ENCODE peak calls at places on chromosomes 2 and 18, in nine cellular contexts. Y is adrenal gland, N is uterus, Q is heart left ventricle, U is body of pancreas, I is tibial nerve, G is ovary, H is suprapubic skin, A is right lobe of liver. F is an unnamed sample. For H3K4me1, the result is how much of the 10 kb centered on the place peaks cover.

GRCh38 chr2:149953627-149954026 is 366.1 kb upstream of the MMADHC start:
- DNase-seq in A (no peak), U (no peak), H (no peak), G (no peak), I (no peak), N (no peak), Y (no peak), Q (no peak), F (no peak)

GRCh38 chr2:79887747-79888374 is 375.0 kb downstream of the CTNNA2 start:
- DNase-seq in G (no peak), U (peak), Q (no peak), Y (peak), I (no peak), H (no peak), A (no peak), N (no peak), F (no peak)

GRCh38 chr2:231397011-231397927 is 1.8 kb downstream of the B3GNT7 start:
- DNase-seq in U (no peak), N (no peak), G (no peak), I (no peak), Q (no peak), H (no peak), Y (no peak), A (no peak), F (no peak)

GRCh38 chr2:177771191-177771590 is 301.4 kb downstream of the PDE11A start:
- DNase-seq in Y (no peak), G (no peak), Q (no peak), N (no peak), A (no peak), I (no peak), H (no peak), U (no peak), F (no peak)

GRCh38 chr2:47033102-47033880 is 117.7 kb upstream of the MCFD2 start:
- DNase-seq in Q (no peak), G (no peak), Y (no peak), N (no peak), U (no peak), I (no peak), H (no peak), A (no peak), F (no peak)

GRCh38 chr2:64644240-64645013 is 9.3 kb downstream of the SERTAD2 start:
- DNase-seq in A (peak), Q (peak), Y (peak), G (peak), N (peak), U (peak), H (peak), I (peak), F (no peak)

GRCh38 chr2:8086796-8087479 is 594.9 kb upstream of the ID2 start:
- DNase-seq in H (no peak), Q (no peak), U (no peak), A (no peak), N (no peak), G (no peak), Y (no peak), I (no peak), F (peak)

GRCh38 chr2:183060500-183061231 is 17.9 kb upstream of the DUSP19 start:
- DNase-seq in Y (no peak), N (no peak), H (no peak), G (no peak), I (no peak), Q (no peak), U (no peak), A (no peak), F (no peak)

GRCh38 chr2:241689306-241689705 is 2.7 kb upstream of the DTYMK start:
- DNase-seq in G (no peak), U (no peak), Y (no peak), A (no peak), Q (no peak), N (no peak), I (no peak), H (no peak), F (no peak)

GRCh38 chr2:216299588-216299987 is 72.7 kb downstream of the MARCHF4 start:
- DNase-seq in Q (no peak), N (no peak), U (no peak), Y (no peak), A (no peak), I (no peak), H (no peak), G (no peak), F (no peak)

GRCh38 chr2:124018894-124019293 is 6.2 kb upstream of the CNTNAP5 start:
- DNase-seq in A (no peak), I (no peak), U (no peak), H (no peak), Q (no peak), Y (no peak), G (no peak), N (no peak), F (no peak)

GRCh38 chr18:23662309-23663263 is at the start of gene ANKRD29:
- DNase-seq in Y (peak), N (peak), I (no peak), U (peak), A (no peak), Q (peak), H (no peak), G (peak), F (no peak)

GRCh38 chr2:206240335-206240734 is 34.1 kb upstream of the ZDBF2 start:
- DNase-seq in A (no peak), U (no peak), H (no peak), I (no peak), Y (no peak), Q (no peak), N (no peak), G (no peak), F (no peak)

GRCh38 chr18:79518683-79519128 is 123.0 kb downstream of the NFATC1 start:
- DNase-seq in N (no peak), H (peak), Q (no peak), U (no peak), G (peak), Y (peak), A (peak), I (no peak), F (no peak)
- H3K4me1 ChIP-seq in N (under half), H (under half), Q (under half), U (under half), G (under half), Y (under half), A (under half), I (under half), F (under half)

GRCh38 chr2:28926837-28927236 is 32.4 kb downstream of the WDR43 start:
- DNase-seq in G (no peak), U (no peak), A (no peak), Y (no peak), N (no peak), I (no peak), H (no peak), Q (no peak), F (no peak)
- TF ChIP-seq POLR2A in G (no peak), U (no peak), A (no peak), Y (no peak), N (no peak), I (no peak), H (no peak), Q (no peak), F (no peak)

DNA sequence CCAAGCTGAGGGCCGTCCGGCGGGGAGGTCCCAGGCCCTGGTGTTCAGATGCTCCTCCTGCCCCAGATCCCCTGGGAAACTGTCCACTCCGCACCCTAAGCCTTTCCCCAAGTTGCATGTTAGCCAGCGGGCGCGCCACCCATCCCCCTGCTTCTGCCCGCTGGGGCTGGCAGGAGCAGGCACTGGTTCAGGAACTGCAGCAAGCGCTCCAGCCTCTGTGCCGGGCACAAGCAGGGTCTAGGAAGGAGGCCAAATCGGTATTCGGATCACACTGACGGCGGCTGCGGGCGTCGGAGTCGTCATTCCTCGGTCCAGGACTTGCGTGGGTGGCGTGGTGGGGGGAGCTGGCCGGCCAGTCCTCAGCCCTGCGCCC is 53.7 kb downstream of the FAM168B start:
- DNase-seq in G (no peak), A (no peak), H (peak), Q (no peak), N (no peak), I (no peak), Y (no peak), U (no peak), F (no peak)
- H3K4me3 ChIP-seq in G (no peak), A (no peak), H (peak), Q (peak), N (no peak), I (no peak), Y (no peak), U (no peak), F (no peak)

DNA sequence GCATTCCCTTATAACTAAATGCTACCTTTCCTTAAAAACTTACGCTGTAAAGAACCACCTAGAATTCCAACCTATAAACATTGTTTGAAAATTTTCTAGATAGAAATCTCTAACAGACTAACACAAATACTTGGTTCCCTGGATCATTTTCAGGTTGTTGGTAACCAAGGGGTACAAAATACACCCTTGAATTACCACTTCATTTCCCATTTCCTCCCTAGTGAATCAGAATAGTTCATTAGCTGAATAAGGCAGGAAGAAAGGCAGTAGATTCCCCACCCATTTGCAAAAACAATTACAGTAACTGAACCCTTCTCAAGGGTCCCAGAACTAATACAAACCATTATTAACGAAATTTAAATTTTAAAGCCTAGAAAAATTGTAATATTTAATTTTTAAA is 5.5 kb downstream of the MEX3C start:
- DNase-seq in Q (no peak), H (no peak), N (no peak), A (no peak), Y (no peak), U (no peak), I (no peak), G (no peak), F (no peak)
- H3K4me1 ChIP-seq in Q (half or more), H (half or more), N (under half), A (under half), Y (half or more), U (half or more), I (half or more), G (under half), F (half or more)

GRCh38 chr2:11465485-11466306 is at the start of gene E2F6:
- DNase-seq in N (peak), Q (peak), A (peak), I (peak), G (peak), H (peak), Y (peak), U (peak), F (peak)
- TF ChIP-seq POLR2A in N (peak), Q (peak), A (peak), I (peak), G (peak), H (peak), Y (peak), U (peak), F (peak)